ENCODE peak calls at places on chromosome 3, in four cellular contexts. E is CD4-positive, alpha-beta T cell; W is stimulated activated naive CD8-positive, alpha-beta T cell treated with anti-CD3 and anti-CD28 coated beads, Interleukin-15, Interleukin-2, amounts not matched to agents 100 U/mL and 50 U/mL, for 24 hours; H is progenitor cell of endocrine pancreas. T is an unnamed sample.

GRCh38 chr3:50210510-50211367 is 5.7 kb downstream of the SLC38A3 start:
- DNase-seq in E (no peak), W (no peak), H (peak), T (no peak)

GRCh38 chr3:8914491-8914890 is 48.8 kb downstream of the RAD18 start:
- DNase-seq in E (no peak), W (no peak), H (no peak), T (no peak)

GRCh38 chr3:103440539-103441113 is 1005.8 kb downstream of the ZPLD1 start:
- DNase-seq in E (no peak), W (no peak), H (no peak), T (no peak)

GRCh38 chr3:40312661-40313226 is 3.2 kb downstream of the EIF1B start:
- DNase-seq in E (no peak), W (no peak), H (no peak), T (no peak)

GRCh38 chr3:45666729-45667440 is 22.3 kb upstream of the SACM1L start:
- DNase-seq in E (no peak), W (peak), H (no peak), T (no peak)

GRCh38 chr3:184741798-184742675 is 30.2 kb upstream of the MAGEF1 start:
- DNase-seq in E (no peak), W (no peak), H (no peak), T (no peak)

GRCh38 chr3:148379763-148380162 is 317.9 kb upstream of the AGTR1 start:
- DNase-seq in E (no peak), W (no peak), H (no peak), T (no peak)

GRCh38 chr3:120369000-120369399 is 19.8 kb upstream of the LRRC58 start:
- DNase-seq in E (no peak), W (no peak), H (peak), T (no peak)

GRCh38 chr3:101091489-101091888 is 98.3 kb upstream of the ABI3BP start:
- DNase-seq in E (no peak), W (no peak), H (no peak), T (no peak)

GRCh38 chr3:126538316-126538715 is 14.4 kb downstream of the CHST13 start:
- DNase-seq in E (no peak), W (no peak), H (no peak), T (peak)

T was measured in type B pancreatic cell.